ENCODE peak calls at places on chromosomes 4 and X, in nine cellular contexts. P, M, Y, A, W, H, U, G and J are unnamed samples.
A peak's percentile ranks its signal among the peaks of the same experiment; 100 is the strongest.

GRCh38 chr4:175705407-175705806 is 106.7 kb downstream of the GPM6A start:
- DNase-seq in P (peak; percentile 1), M (no peak), Y (no peak), A (no peak), W (no peak), H (no peak), U (no peak), G (no peak), J (peak; percentile 75)

GRCh38 chrX:102950908-102951866 is 14.1 kb downstream of the RAB40AL start:
- DNase-seq in P (peak; percentile 46), M (no peak), Y (peak; percentile 51), A (no peak), W (peak; percentile 63), H (no peak), U (peak; percentile 72), G (peak; percentile 71), J (peak; percentile 54)

GRCh38 chrX:149398027-149398426 is 107.1 kb downstream of the IDS start:
- DNase-seq in P (no peak), M (no peak), Y (no peak), A (no peak), W (no peak), H (no peak), U (no peak), G (no peak), J (no peak)

GRCh38 chr4:177771645-177772044 is 329.4 kb upstream of the AGA start:
- DNase-seq in P (no peak), M (no peak), Y (no peak), A (no peak), W (no peak), H (no peak), U (no peak), G (no peak), J (no peak)

GRCh38 chr4:137417676-137418075 is 114.6 kb downstream of the PCDH18 start:
- DNase-seq in P (no peak), M (no peak), Y (no peak), A (no peak), W (no peak), H (no peak), U (no peak), G (peak; percentile 64), J (peak; percentile 34)

GRCh38 chr4:70754470-70754869 is 32.7 kb downstream of the RUFY3 start:
- DNase-seq in P (no peak), M (no peak), Y (no peak), A (no peak), W (no peak), H (no peak), U (no peak), G (no peak), J (no peak)

GRCh38 chr4:116183241-116183640 is 902.1 kb downstream of the TRAM1L1 start:
- DNase-seq in P (no peak), M (no peak), Y (no peak), A (no peak), W (no peak), H (no peak), U (no peak), G (no peak), J (no peak)

GRCh38 chr4:183600189-183600685 is 58.7 kb downstream of the RWDD4 start:
- DNase-seq in P (no peak), M (no peak), Y (no peak), A (no peak), W (no peak), H (no peak), U (no peak), G (peak; percentile 43), J (no peak)

GRCh38 chr4:120844528-120844921 is 78.0 kb downstream of the PRDM5 start:
- DNase-seq in P (no peak), M (no peak), Y (no peak), A (no peak), W (no peak), H (no peak), U (no peak), G (no peak), J (no peak)

GRCh38 chr4:87093443-87094123 is 126.8 kb downstream of the KLHL8 start:
- DNase-seq in P (peak; percentile 54), M (no peak), Y (peak; percentile 63), A (no peak), W (peak; percentile 48), H (no peak), U (no peak), G (peak; percentile 55), J (peak; percentile 61)

GRCh38 chrX:101785142-101785541 is 125.5 kb upstream of the ARMCX2 start:
- DNase-seq in P (no peak), M (no peak), Y (no peak), A (no peak), W (no peak), H (no peak), U (no peak), G (no peak), J (no peak)

GRCh38 chrX:101787934-101788333 is 128.3 kb upstream of the ARMCX2 start:
- DNase-seq in P (no peak), M (no peak), Y (no peak), A (no peak), W (no peak), H (no peak), U (no peak), G (no peak), J (no peak)
- TF ChIP-seq CTCF in P (no peak), M (no peak), Y (no peak), A (no peak), W (no peak), H (no peak), U (no peak), G (no peak), J (no peak)

DNA sequence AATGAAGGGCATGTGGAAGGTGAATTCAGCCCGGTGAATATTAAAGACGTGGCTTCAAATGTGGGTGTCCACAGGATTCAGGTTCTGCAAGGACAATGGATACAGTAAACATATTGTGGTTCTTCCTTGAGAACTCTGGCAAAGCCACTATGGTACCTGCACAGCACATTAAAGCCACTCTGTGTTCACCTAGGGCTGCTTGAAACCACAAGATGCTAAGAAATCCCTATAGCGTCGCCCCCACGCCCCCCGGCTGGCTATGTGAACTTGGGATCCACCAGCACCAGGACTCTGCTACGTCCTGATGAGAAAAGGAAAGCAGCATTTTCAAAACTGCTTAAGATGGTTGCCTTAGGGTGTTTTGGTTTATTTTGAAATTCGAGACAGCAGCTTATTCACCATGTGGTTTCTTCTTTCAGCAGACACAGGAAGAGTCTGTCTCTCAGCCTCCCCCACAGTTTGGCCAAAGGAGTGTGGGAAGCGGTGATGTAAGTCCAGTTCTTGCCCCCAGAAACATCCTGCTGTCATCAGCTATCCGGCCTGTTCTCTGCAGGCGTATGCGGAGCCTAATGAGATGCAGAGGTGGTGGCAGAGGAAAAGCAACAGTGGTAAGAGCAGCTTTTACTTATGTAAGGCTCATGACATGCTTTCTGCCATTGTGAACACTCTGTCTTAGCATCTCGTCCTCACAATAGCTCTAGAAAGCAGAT is 111.5 kb downstream of the AFAP1 start:
- DNase-seq in P (peak; percentile 100), M (peak; percentile 59), Y (peak; percentile 99), A (no peak), W (peak; percentile 54), H (peak; percentile 88), U (peak; percentile 87), G (peak; percentile 99), J (peak; percentile 99)
- H3K4me3 ChIP-seq in P (peak overlapping the region; percentile 17), M (no peak overlapping the region), Y (no peak overlapping the region), A (no peak overlapping the region), W (no peak overlapping the region), H (no peak overlapping the region), U (no peak overlapping the region), G (peak overlapping the region; percentile 23), J (no peak overlapping the region)

GRCh38 chrX:38315186-38315585 is 12.1 kb downstream of the RPGR start:
- DNase-seq in P (no peak), M (no peak), Y (no peak), A (no peak), W (no peak), H (no peak), U (no peak), G (no peak), J (no peak)
- TF ChIP-seq CTCF in P (no peak), M (no peak), Y (no peak), A (no peak), W (no peak), H (no peak), U (no peak), G (no peak), J (no peak)

GRCh38 chr4:122331195-122331594 is 47.6 kb upstream of the ADAD1 start:
- DNase-seq in P (no peak), M (no peak), Y (no peak), A (no peak), W (no peak), H (no peak), U (no peak), G (no peak), J (no peak)
- H3K4me3 ChIP-seq in P (no peak overlapping the region), M (no peak overlapping the region), Y (no peak overlapping the region), A (no peak overlapping the region), W (no peak overlapping the region), H (no peak overlapping the region), U (no peak overlapping the region), G (no peak overlapping the region), J (no peak overlapping the region)

DNA sequence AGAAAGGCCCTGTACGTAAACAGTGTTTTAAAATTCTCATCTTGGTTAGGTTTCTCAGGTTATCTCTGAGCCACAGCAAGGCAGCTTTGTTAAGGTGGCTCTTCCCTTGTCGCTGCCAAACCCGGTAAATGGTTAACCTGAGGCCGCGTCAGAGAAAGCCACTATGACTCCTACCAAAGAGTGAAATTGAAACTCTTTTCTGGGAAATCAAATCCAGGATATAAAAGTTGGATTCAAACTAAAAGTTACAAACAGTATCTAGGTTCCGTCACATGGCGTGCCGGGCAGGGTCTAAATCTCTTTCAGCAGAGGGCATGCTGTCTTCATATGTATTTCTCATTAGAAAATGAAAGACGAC is 433 bp downstream of the MMAA start:
- DNase-seq in P (peak; percentile 52), M (peak; percentile 60), Y (peak; percentile 65), A (no peak), W (peak; percentile 80), H (peak; percentile 65), U (peak; percentile 73), G (peak; percentile 52), J (no peak)
- TF ChIP-seq CTCF in P (no peak), M (no peak), Y (no peak), A (no peak), W (no peak), H (no peak), U (no peak), G (no peak), J (no peak)